ENCODE peak calls at places on chromosomes 2 and 18, in five cellular contexts. One of them, this sample, is unnamed.

GRCh38 chr2:172200495-172201085 is 97.9 kb upstream of the DLX2 start:
- DNase-seq in upper lobe of right lung: no peak
- DNase-seq in uterus: no peak
- DNase-seq in heart left ventricle: no peak
- DNase-seq in fibroblast of pulmonary artery: peak
- DNase-seq in this sample: peak

GRCh38 chr18:55355220-55355619 is 232.8 kb downstream of the TCF4 start:
- DNase-seq in upper lobe of right lung: no peak
- DNase-seq in uterus: no peak
- DNase-seq in heart left ventricle: no peak
- DNase-seq in fibroblast of pulmonary artery: no peak
- DNase-seq in this sample: no peak

GRCh38 chr18:46596119-46596518 is 60.9 kb downstream of the LOXHD1 start:
- DNase-seq in upper lobe of right lung: no peak
- DNase-seq in uterus: no peak
- DNase-seq in heart left ventricle: no peak
- DNase-seq in fibroblast of pulmonary artery: no peak
- DNase-seq in this sample: no peak

GRCh38 chr2:229714736-229715541 is 584 bp upstream of the DNER start:
- DNase-seq in upper lobe of right lung: peak
- DNase-seq in uterus: peak
- DNase-seq in heart left ventricle: peak
- DNase-seq in fibroblast of pulmonary artery: peak
- DNase-seq in this sample: peak

GRCh38 chr2:223285505-223286265 is 233.7 kb downstream of the KCNE4 start:
- DNase-seq in upper lobe of right lung: no peak
- DNase-seq in uterus: no peak
- DNase-seq in heart left ventricle: no peak
- DNase-seq in fibroblast of pulmonary artery: no peak
- DNase-seq in this sample: no peak

GRCh38 chr2:118989481-118989880 is 47.5 kb downstream of the MARCO start:
- DNase-seq in upper lobe of right lung: no peak
- DNase-seq in uterus: no peak
- DNase-seq in heart left ventricle: no peak
- DNase-seq in fibroblast of pulmonary artery: no peak
- DNase-seq in this sample: no peak

GRCh38 chr2:27380626-27381556 is at the start of gene ZNF513:
- DNase-seq in upper lobe of right lung: peak
- DNase-seq in uterus: peak
- DNase-seq in heart left ventricle: peak
- DNase-seq in fibroblast of pulmonary artery: peak
- DNase-seq in this sample: peak

GRCh38 chr2:65382776-65383357 is 49.5 kb downstream of the SPRED2 start:
- DNase-seq in upper lobe of right lung: peak
- DNase-seq in uterus: peak
- DNase-seq in heart left ventricle: peak
- DNase-seq in fibroblast of pulmonary artery: peak
- DNase-seq in this sample: peak

GRCh38 chr2:69175795-69176715 is 163.1 kb downstream of the ANTXR1 start:
- DNase-seq in upper lobe of right lung: no peak
- DNase-seq in uterus: no peak
- DNase-seq in heart left ventricle: no peak
- DNase-seq in fibroblast of pulmonary artery: peak
- DNase-seq in this sample: peak

GRCh38 chr2:14827226-14828023 is 194.9 kb downstream of the LRATD1 start:
- DNase-seq in upper lobe of right lung: no peak
- DNase-seq in uterus: no peak
- DNase-seq in heart left ventricle: no peak
- DNase-seq in fibroblast of pulmonary artery: no peak
- DNase-seq in this sample: no peak

GRCh38 chr2:69041214-69041613 is 28.2 kb downstream of the ANTXR1 start:
- DNase-seq in upper lobe of right lung: no peak
- DNase-seq in uterus: no peak
- DNase-seq in heart left ventricle: no peak
- DNase-seq in fibroblast of pulmonary artery: peak
- DNase-seq in this sample: peak

DNA sequence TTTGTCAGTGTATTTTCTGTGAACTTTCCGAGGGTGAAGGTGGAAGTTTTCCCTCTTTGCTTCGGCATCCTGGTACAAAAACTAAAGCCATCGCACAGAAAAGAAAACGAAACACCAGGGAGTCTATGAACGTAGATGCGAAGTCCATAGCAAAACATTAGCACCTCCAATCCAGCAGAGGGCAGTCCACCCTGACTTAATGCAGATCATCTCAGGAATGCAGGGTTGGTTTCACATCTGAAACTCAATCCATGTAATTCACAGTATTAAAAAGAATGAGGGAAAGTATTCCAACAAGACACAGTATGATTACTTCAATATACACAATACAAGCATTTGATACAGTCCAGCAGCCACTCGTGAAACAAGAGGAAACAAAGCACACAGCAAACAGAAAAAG is 70.8 kb downstream of the RTP5 start:
- DNase-seq in upper lobe of right lung: no peak
- DNase-seq in uterus: no peak
- DNase-seq in heart left ventricle: no peak
- DNase-seq in fibroblast of pulmonary artery: peak
- DNase-seq in this sample: no peak
- TF ChIP-seq CTCF in upper lobe of right lung: peak
- TF ChIP-seq CTCF in uterus: no peak
- TF ChIP-seq CTCF in heart left ventricle: peak
- TF ChIP-seq CTCF in fibroblast of pulmonary artery: peak
- TF ChIP-seq CTCF in this sample: peak

DNA sequence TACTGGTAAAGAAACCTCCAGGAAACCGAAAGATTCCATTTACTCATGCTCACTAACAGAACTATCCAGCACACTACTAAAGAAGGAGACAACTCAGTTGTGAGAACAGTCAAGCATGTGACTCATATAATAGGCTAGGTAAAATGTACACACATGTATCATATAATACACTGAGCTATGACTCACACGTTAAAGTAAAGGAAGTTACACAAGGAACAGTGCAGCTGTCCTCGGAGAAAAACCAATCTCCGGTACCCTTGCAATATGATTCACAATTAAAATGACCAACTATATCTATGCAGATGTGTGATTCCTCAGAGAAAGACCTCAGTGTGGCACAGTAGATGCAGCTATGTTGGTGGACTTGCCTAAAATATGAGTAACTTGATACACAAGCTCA is 76.6 kb downstream of the STRN start:
- DNase-seq in upper lobe of right lung: no peak
- DNase-seq in uterus: no peak
- DNase-seq in heart left ventricle: no peak
- DNase-seq in fibroblast of pulmonary artery: peak
- DNase-seq in this sample: peak
- H3K4me3 ChIP-seq in upper lobe of right lung: no peak
- H3K4me3 ChIP-seq in uterus: no peak
- H3K4me3 ChIP-seq in heart left ventricle: no peak
- H3K4me3 ChIP-seq in fibroblast of pulmonary artery: peak
- H3K4me3 ChIP-seq in this sample: peak

DNA sequence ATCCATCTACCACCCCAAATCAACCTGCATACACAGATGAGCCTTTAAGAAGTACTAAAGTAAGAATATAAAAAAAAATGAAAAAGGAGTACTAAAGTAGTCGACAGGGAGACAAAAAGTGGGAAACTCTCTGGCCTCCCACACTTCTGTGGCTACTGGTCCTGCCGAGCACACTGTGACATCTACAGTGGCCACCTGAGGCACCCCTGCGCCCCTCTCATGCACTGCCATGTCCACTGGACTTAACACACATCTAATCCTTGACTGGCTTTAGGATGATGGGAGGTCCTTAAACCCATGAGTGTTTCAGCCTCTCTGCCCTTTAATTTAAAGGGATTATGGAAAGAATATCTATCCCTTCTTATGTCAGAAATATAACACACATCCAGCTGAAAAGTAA is 71.2 kb downstream of the MREG start:
- DNase-seq in upper lobe of right lung: no peak
- DNase-seq in uterus: no peak
- DNase-seq in heart left ventricle: no peak
- DNase-seq in fibroblast of pulmonary artery: no peak
- DNase-seq in this sample: no peak
- TF ChIP-seq CTCF in upper lobe of right lung: no peak
- TF ChIP-seq CTCF in uterus: no peak
- TF ChIP-seq CTCF in heart left ventricle: no peak
- TF ChIP-seq CTCF in fibroblast of pulmonary artery: no peak
- TF ChIP-seq CTCF in this sample: no peak

DNA sequence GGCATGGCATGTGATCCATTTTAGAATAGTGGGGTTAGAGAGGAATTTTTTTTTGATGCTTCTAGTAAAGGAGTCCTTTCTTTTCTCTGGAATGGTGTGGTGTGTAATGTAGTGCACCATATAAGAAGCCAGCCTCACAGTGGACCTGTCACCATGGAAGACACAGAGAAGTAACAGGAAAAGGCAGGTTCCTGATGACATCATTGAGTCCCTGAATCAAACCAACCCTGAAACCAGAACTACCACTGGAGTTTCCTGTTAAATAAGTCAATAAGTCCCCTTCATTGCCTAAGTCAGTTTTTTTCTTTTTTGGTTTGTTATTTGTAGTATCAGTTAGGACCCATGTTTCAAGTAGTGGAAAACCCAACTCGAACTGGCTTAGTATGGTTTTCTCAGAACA is 11.9 kb downstream of the ADCYAP1 start:
- DNase-seq in upper lobe of right lung: no peak
- DNase-seq in uterus: no peak
- DNase-seq in heart left ventricle: no peak
- DNase-seq in fibroblast of pulmonary artery: no peak
- DNase-seq in this sample: no peak
- H3K4me3 ChIP-seq in upper lobe of right lung: no peak
- H3K4me3 ChIP-seq in uterus: no peak
- H3K4me3 ChIP-seq in heart left ventricle: no peak
- H3K4me3 ChIP-seq in fibroblast of pulmonary artery: no peak
- H3K4me3 ChIP-seq in this sample: no peak

GRCh38 chr2:215635788-215636139 is 199.9 kb upstream of the FN1 start:
- DNase-seq in upper lobe of right lung: no peak
- DNase-seq in uterus: no peak
- DNase-seq in heart left ventricle: no peak
- DNase-seq in fibroblast of pulmonary artery: peak
- DNase-seq in this sample: peak
- TF ChIP-seq CTCF in upper lobe of right lung: no peak
- TF ChIP-seq CTCF in uterus: no peak
- TF ChIP-seq CTCF in heart left ventricle: no peak
- TF ChIP-seq CTCF in fibroblast of pulmonary artery: peak
- TF ChIP-seq CTCF in this sample: peak

GRCh38 chr2:11675423-11676112 is 5.6 kb upstream of the NTSR2 start:
- DNase-seq in upper lobe of right lung: no peak
- DNase-seq in uterus: no peak
- DNase-seq in heart left ventricle: no peak
- DNase-seq in fibroblast of pulmonary artery: no peak
- DNase-seq in this sample: no peak

GRCh38 chr2:11676640-11677039 is 6.6 kb upstream of the NTSR2 start:
- DNase-seq in upper lobe of right lung: peak
- DNase-seq in uterus: peak
- DNase-seq in heart left ventricle: no peak
- DNase-seq in fibroblast of pulmonary artery: no peak
- DNase-seq in this sample: no peak

GRCh38 chr2:11678306-11678960 is 8.4 kb upstream of the NTSR2 start:
- DNase-seq in upper lobe of right lung: peak
- DNase-seq in uterus: no peak
- DNase-seq in heart left ventricle: no peak
- DNase-seq in fibroblast of pulmonary artery: no peak
- DNase-seq in this sample: no peak

GRCh38 chr2:11679016-11679415 is 9.0 kb upstream of the NTSR2 start:
- DNase-seq in upper lobe of right lung: peak
- DNase-seq in uterus: no peak
- DNase-seq in heart left ventricle: no peak
- DNase-seq in fibroblast of pulmonary artery: no peak
- DNase-seq in this sample: no peak

DNA sequence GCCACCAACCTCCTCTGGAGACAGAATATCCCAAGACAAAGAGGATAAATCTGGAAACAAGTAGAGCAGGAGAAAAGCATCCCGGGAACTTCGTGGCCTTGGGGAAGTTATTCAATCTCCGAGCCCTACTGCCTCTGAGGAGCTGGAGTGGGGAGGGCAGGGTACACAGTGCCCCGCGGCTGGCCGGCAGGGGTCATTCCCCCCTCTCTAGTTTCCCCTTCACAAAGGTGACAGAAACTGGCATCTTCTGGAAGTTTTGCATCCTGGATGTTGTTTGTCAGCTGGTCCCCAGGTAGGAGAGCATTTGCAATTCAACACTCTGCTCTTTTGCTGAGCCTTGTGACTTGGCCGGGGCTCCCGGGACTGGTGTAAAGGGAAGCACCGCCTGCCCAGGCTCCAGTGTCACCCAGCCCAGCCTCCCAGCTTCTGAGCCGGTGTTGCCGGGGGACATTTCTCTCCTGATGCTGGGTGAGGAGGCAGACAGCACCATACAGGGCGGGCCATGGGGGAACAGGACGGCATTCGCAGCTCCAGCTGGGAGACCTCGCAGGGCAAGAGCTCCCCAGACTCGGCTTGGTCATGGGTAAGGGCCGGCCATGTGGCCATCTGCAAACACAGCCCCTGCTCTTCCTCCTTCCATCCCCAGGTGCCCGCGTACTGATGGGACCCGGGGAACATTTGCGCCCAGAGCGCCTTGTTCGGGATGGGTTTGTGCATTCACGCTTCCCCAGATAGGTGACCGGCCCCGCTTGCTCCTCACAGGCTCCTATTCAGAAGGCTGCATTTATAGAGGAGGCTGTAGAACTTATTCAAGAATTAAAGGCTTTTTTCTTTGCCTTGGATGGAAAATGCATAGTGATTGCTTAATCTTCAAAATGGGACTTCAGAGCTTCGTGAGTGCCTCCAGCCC is 7.4 kb upstream of the NTSR2 start:
- DNase-seq in upper lobe of right lung: peak
- DNase-seq in uterus: peak
- DNase-seq in heart left ventricle: peak
- DNase-seq in fibroblast of pulmonary artery: no peak
- DNase-seq in this sample: no peak
- H3K4me3 ChIP-seq in upper lobe of right lung: no peak
- H3K4me3 ChIP-seq in uterus: no peak
- H3K4me3 ChIP-seq in heart left ventricle: no peak
- H3K4me3 ChIP-seq in fibroblast of pulmonary artery: no peak
- H3K4me3 ChIP-seq in this sample: no peak

GRCh38 chr2:84946204-84947009 is 24.6 kb upstream of the KCMF1 start:
- DNase-seq in upper lobe of right lung: no peak
- DNase-seq in uterus: no peak
- DNase-seq in heart left ventricle: no peak
- DNase-seq in fibroblast of pulmonary artery: peak
- DNase-seq in this sample: peak
- TF ChIP-seq CTCF in upper lobe of right lung: no peak
- TF ChIP-seq CTCF in uterus: no peak
- TF ChIP-seq CTCF in heart left ventricle: no peak
- TF ChIP-seq CTCF in fibroblast of pulmonary artery: no peak
- TF ChIP-seq CTCF in this sample: no peak

GRCh38 chr2:235170016-235170415 is 218.2 kb downstream of the SH3BP4 start:
- DNase-seq in upper lobe of right lung: no peak
- DNase-seq in uterus: no peak
- DNase-seq in heart left ventricle: no peak
- DNase-seq in fibroblast of pulmonary artery: peak
- DNase-seq in this sample: peak

GRCh38 chr2:235165631-235166030 is 213.8 kb downstream of the SH3BP4 start:
- DNase-seq in upper lobe of right lung: no peak
- DNase-seq in uterus: no peak
- DNase-seq in heart left ventricle: no peak
- DNase-seq in fibroblast of pulmonary artery: no peak
- DNase-seq in this sample: peak

GRCh38 chr2:235171511-235172130 is 219.8 kb downstream of the SH3BP4 start:
- DNase-seq in upper lobe of right lung: no peak
- DNase-seq in uterus: no peak
- DNase-seq in heart left ventricle: no peak
- DNase-seq in fibroblast of pulmonary artery: peak
- DNase-seq in this sample: peak

GRCh38 chr2:235168174-235168979 is 216.6 kb downstream of the SH3BP4 start:
- DNase-seq in upper lobe of right lung: no peak
- DNase-seq in uterus: no peak
- DNase-seq in heart left ventricle: no peak
- DNase-seq in fibroblast of pulmonary artery: no peak
- DNase-seq in this sample: no peak

GRCh38 chr2:235170536-235171510 is 219.0 kb downstream of the SH3BP4 start:
- DNase-seq in upper lobe of right lung: no peak
- DNase-seq in uterus: no peak
- DNase-seq in heart left ventricle: no peak
- DNase-seq in fibroblast of pulmonary artery: peak
- DNase-seq in this sample: peak
- H3K4me3 ChIP-seq in upper lobe of right lung: no peak
- H3K4me3 ChIP-seq in uterus: no peak
- H3K4me3 ChIP-seq in heart left ventricle: no peak
- H3K4me3 ChIP-seq in fibroblast of pulmonary artery: no peak
- H3K4me3 ChIP-seq in this sample: no peak